ENCODE peak calls at places on chromosomes 12 and 14, in eight cellular contexts. W is fibroblast of lung; J is AG09309; K is stimulated activated CD4-positive, alpha-beta T cell treated with anti-CD3 and anti-CD28 coated beads, Interleukin-4, amount 100 ng/mL, for 4 hours; D is uterus; P is tibial artery; I is Jurkat, Clone E6-1; U is neural progenitor cell. G is an unnamed sample.

GRCh38 chr14:68377459-68377858 is 415.4 kb downstream of the ZFP36L1 start:
- DNase-seq in W (peak), J (no peak), K (no peak), D (peak), P (peak), I (no peak), U (peak), G (no peak)

GRCh38 chr12:2054091-2055018 is 1.6 kb downstream of the CACNA1C start:
- DNase-seq in W (no peak), J (no peak), K (no peak), D (peak), P (no peak), I (no peak), U (peak), G (no peak)

GRCh38 chr12:121611306-121611705 is 15.0 kb upstream of the ORAI1 start:
- DNase-seq in W (no peak), J (no peak), K (peak), D (peak), P (no peak), I (no peak), U (no peak), G (peak)

GRCh38 chr14:39258782-39259545 is 25.2 kb downstream of the MIA2 start:
- DNase-seq in W (no peak), J (no peak), K (no peak), D (no peak), P (no peak), I (no peak), U (no peak), G (no peak)

GRCh38 chr12:7130791-7131501 is 775 bp downstream of the CLSTN3 start:
- DNase-seq in W (peak), J (no peak), K (peak), D (peak), P (no peak), I (no peak), U (peak), G (peak)

GRCh38 chr12:26473291-26473690 is 277.9 kb downstream of the SSPN start:
- DNase-seq in W (peak), J (peak), K (no peak), D (no peak), P (no peak), I (no peak), U (no peak), G (no peak)

GRCh38 chr12:15584366-15585041 is 204.7 kb downstream of the EPS8 start:
- DNase-seq in W (peak), J (peak), K (no peak), D (no peak), P (no peak), I (peak), U (peak), G (peak)

GRCh38 chr12:67890726-67891125 is 98.5 kb upstream of the IFNG-AS1 start:
- DNase-seq in W (no peak), J (no peak), K (no peak), D (no peak), P (no peak), I (no peak), U (no peak), G (no peak)

GRCh38 chr14:99164712-99165111 is 107.3 kb downstream of the BCL11B start:
- DNase-seq in W (no peak), J (no peak), K (no peak), D (no peak), P (no peak), I (no peak), U (no peak), G (no peak)

GRCh38 chr12:75783093-75783877 is 248.3 kb downstream of the PHLDA1 start:
- DNase-seq in W (peak), J (no peak), K (no peak), D (no peak), P (no peak), I (no peak), U (no peak), G (peak)

GRCh38 chr12:97501422-97501821 is 38.8 kb downstream of the RMST start:
- DNase-seq in W (no peak), J (no peak), K (no peak), D (no peak), P (no peak), I (no peak), U (no peak), G (no peak)

GRCh38 chr12:104669057-104669770 is 212.5 kb downstream of the CHST11 start:
- DNase-seq in W (no peak), J (no peak), K (no peak), D (peak), P (no peak), I (no peak), U (peak), G (no peak)

GRCh38 chr12:38907171-38907923 is 2.0 kb upstream of the CPNE8 start:
- DNase-seq in W (no peak), J (no peak), K (no peak), D (no peak), P (no peak), I (no peak), U (no peak), G (no peak)

G was measured in RPMI8226.